ENCODE peak calls at places on chromosomes 13 and 19, in ten cellular contexts. W, I, K, F, X, P, Q, L, S and Z are unnamed samples. For H3K4me1, the result is how much of the 10 kb centered on the place peaks cover.

GRCh38 chr19:9862897-9863296 is 27.8 kb downstream of the PIN1 start:
- DNase-seq in Q (no peak), W (no peak), I (no peak), K (no peak), X (no peak), L (no peak), S (no peak), F (no peak), P (no peak), Z (no peak)

GRCh38 chr13:51211910-51212309 is 10.3 kb upstream of the FAM124A start:
- DNase-seq in P (no peak), Q (no peak), L (no peak), K (no peak), S (no peak), F (no peak), I (no peak), X (no peak), W (no peak), Z (no peak)

GRCh38 chr19:13135068-13136062 is 14.8 kb downstream of the STX10 start:
- DNase-seq in P (no peak), X (no peak), I (no peak), W (no peak), F (no peak), L (no peak), S (no peak), Q (no peak), K (no peak), Z (no peak)

GRCh38 chr13:35157143-35157755 is 215.2 kb downstream of the NBEA start:
- DNase-seq in X (peak), P (no peak), F (peak), S (no peak), Q (peak), K (peak), I (peak), W (no peak), L (no peak), Z (peak)

GRCh38 chr19:4929186-4929585 is 19.9 kb downstream of the UHRF1 start:
- DNase-seq in I (no peak), L (no peak), K (peak), S (no peak), F (no peak), W (no peak), P (no peak), X (no peak), Q (no peak), Z (peak)

GRCh38 chr13:67230243-67230773 is at the start of gene PCDH9:
- DNase-seq in S (peak), F (peak), X (peak), I (peak), K (peak), W (peak), L (peak), Q (peak), P (peak), Z (peak)

GRCh38 chr13:73220966-73221720 is 162.3 kb downstream of the KLF5 start:
- DNase-seq in F (no peak), Q (no peak), K (peak), X (no peak), I (no peak), W (no peak), S (no peak), L (no peak), P (no peak), Z (no peak)

GRCh38 chr13:95247857-95248256 is 53.4 kb downstream of the ABCC4 start:
- DNase-seq in I (no peak), K (no peak), S (no peak), F (no peak), L (no peak), W (no peak), P (no peak), Q (no peak), X (no peak), Z (no peak)

GRCh38 chr13:35293579-35293978 is 182.9 kb downstream of the MAB21L1 start:
- DNase-seq in Q (no peak), P (no peak), S (no peak), I (no peak), F (no peak), K (no peak), L (no peak), X (no peak), W (no peak), Z (no peak)

DNA sequence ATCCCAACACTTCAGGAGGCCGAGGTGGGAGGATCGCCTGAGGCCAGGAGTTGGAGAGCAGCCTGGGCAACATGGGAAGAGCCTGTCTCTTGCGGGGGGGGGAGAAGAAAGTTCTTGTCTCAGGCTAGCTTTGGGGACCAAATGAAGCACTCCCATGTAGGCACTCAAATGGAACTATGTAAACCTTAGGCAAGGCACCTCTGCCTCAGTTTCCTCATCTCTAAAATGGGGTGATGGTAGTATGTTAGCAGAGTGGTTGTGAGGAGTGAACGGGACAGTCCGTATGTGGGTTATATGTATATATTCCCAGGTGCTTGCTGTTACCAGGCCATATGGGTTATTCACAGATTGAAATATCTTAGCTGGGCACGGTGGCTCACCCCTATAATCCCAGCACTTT is 6.5 kb upstream of the DLL3 start:
- DNase-seq in F (no peak), X (no peak), W (no peak), I (no peak), S (no peak), L (no peak), K (no peak), Q (no peak), P (no peak), Z (no peak)
- H3K4me1 ChIP-seq in F (under half), X (under half), W (under half), I (under half), S (under half), L (under half), K (under half), Q (under half), P (under half), Z (under half)

DNA sequence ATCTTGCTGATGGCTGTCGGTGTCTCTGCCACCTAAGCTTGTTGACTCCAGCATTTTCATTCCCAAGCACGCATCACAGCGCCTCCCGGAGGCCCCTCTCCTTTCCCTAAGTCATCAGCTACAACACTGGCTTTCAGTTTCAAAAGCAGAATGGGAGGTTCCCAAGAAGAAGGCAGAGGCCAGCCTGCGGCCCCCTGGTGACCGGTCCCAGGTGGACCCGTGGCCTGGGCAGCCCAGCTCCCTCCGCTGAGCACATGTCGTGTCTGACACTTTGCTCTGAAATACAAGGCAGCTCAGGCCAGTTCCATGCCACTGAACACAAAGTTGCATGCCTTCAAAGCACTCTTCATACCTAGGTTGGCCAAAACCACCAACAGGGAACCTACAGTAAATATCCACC is 8.5 kb downstream of the MLLT1 start:
- DNase-seq in K (peak), P (no peak), I (no peak), L (no peak), F (no peak), X (no peak), Q (no peak), S (no peak), W (no peak), Z (no peak)
- H3K4me1 ChIP-seq in K (half or more), P (half or more), I (half or more), L (half or more), F (half or more), X (under half), Q (under half), S (under half), W (half or more), Z (half or more)

GRCh38 chr19:29421186-29421525 is 104.6 kb upstream of the VSTM2B start:
- DNase-seq in Q (no peak), X (no peak), I (no peak), P (no peak), F (no peak), K (peak), L (no peak), W (no peak), S (no peak), Z (no peak)
- H3K4me1 ChIP-seq in Q (under half), X (under half), I (under half), P (under half), F (under half), K (under half), L (under half), W (under half), S (under half), Z (under half)

GRCh38 chr19:39156891-39157230 is 31.3 kb downstream of the PAK4 start:
- DNase-seq in L (no peak), F (no peak), S (no peak), Q (no peak), X (no peak), W (no peak), K (no peak), P (no peak), I (no peak), Z (no peak)
- H3K4me1 ChIP-seq in L (half or more), F (half or more), S (under half), Q (under half), X (under half), W (half or more), K (under half), P (under half), I (half or more), Z (under half)

DNA sequence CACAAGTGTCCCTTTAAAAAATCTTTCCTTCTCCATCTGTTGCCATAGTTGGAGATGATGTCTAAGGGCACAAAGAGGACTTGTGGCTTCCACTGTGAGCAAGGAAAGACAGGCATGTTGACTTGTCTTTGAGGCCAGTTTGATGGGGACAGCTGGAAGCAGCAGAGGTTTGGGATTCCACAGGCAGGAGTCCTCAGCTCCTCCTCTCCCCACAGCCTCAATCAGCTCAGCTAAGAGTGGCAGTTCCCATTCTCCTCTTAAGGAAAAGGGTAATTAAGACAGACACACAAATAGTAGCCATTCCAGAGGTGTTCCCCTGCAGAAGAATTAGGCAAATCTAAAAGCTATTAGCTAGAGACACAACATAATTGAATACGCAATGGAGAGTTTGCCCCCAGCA is 434.1 kb downstream of the FOXO1 start:
- DNase-seq in W (no peak), P (no peak), L (no peak), F (no peak), S (no peak), K (no peak), Q (no peak), I (no peak), X (peak), Z (no peak)
- H3K4me1 ChIP-seq in W (under half), P (under half), L (under half), F (under half), S (under half), K (under half), Q (under half), I (under half), X (under half), Z (under half)

GRCh38 chr19:3604227-3604986 is 2.3 kb downstream of the TBXA2R start:
- DNase-seq in S (no peak), P (no peak), X (no peak), K (no peak), I (no peak), Q (no peak), F (no peak), W (no peak), L (no peak), Z (no peak)
- H3K4me1 ChIP-seq in S (under half), P (under half), X (under half), K (under half), I (under half), Q (under half), F (half or more), W (under half), L (under half), Z (half or more)

DNA sequence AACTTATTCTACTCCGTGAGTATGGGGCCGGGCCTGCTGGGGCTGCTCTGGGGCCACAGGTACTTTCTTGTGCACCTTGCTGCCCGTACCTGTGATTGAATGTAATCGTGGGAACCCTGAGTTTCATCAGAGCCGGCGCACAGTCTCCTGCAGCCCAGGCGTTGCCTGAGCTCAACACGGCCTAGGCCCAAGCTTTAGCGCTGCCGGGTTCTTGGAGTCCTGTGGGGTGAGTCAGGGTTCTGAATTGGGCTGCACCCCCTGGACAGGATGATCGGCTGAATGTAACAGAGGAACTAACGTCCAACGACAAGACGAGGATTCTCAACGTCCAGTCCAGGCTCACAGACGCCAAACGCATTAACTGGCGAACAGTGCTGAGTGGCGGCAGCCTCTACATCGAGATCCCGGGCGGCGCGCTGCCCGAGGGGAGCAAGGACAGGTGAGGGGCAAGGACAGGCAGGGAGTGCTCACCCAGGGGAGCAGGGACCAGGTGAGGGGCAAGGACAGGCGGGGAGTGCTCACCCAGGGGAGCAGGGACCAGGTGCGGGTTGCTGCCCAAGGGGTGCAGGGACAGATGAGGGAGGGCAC is 10.4 kb downstream of the PEAK3 start:
- DNase-seq in K (peak), I (peak), S (peak), P (no peak), Q (no peak), F (no peak), X (peak), W (no peak), L (no peak), Z (peak)
- H3K4me1 ChIP-seq in K (under half), I (half or more), S (under half), P (under half), Q (under half), F (half or more), X (under half), W (half or more), L (half or more), Z (under half)

DNA sequence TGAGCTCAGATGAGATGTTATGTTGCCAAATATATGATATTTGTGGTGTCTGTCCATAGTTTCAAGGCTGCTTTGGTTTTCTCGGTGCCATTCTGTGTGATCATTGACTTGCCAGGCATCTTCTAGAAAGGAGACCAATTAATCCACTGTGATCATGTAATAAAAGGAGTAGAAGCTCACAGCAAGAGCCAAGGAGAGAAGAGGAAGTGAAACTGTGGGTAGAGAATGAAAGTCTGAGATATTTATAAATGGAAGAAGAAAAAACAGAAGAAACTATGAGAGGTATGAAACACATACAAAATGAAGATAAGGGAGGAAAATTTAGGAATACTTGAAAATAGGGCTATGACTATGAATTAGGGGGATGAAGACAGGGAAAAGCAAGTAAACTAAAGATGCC is 11.1 kb upstream of the ZNF613 start:
- DNase-seq in I (no peak), K (no peak), S (no peak), Q (no peak), P (no peak), X (no peak), W (no peak), F (no peak), L (no peak), Z (no peak)
- H3K4me1 ChIP-seq in I (under half), K (under half), S (under half), Q (under half), P (under half), X (under half), W (under half), F (under half), L (under half), Z (under half)